ENCODE peak calls at places on chromosomes 4 and X, in four cellular contexts. One of them, this sample, is unnamed.
A peak's percentile ranks its signal among the peaks of the same experiment; 100 is the strongest.

GRCh38 chrX:130631011-130631410 is 229.2 kb downstream of the RBMX2 start:
- DNase-seq in ELF-1: no peak
- DNase-seq in GM06990: no peak
- DNase-seq in cardiac fibroblast: no peak
- DNase-seq in this sample: no peak

GRCh38 chrX:102672876-102673275 is 21.6 kb downstream of the GPRASP1 start:
- DNase-seq in GM06990: no peak
- DNase-seq in cardiac fibroblast: peak; percentile 74
- DNase-seq in ELF-1: no peak
- DNase-seq in this sample: no peak

GRCh38 chr4:123250843-123251242 is 145.8 kb upstream of the SPRY1 start:
- DNase-seq in cardiac fibroblast: peak; percentile 72
- DNase-seq in ELF-1: no peak
- DNase-seq in GM06990: no peak
- DNase-seq in this sample: no peak

GRCh38 chr4:109207060-109207459 is 95.4 kb downstream of the COL25A1 start:
- DNase-seq in ELF-1: no peak
- DNase-seq in cardiac fibroblast: peak; percentile 16
- DNase-seq in GM06990: no peak
- DNase-seq in this sample: no peak

GRCh38 chr4:73055241-73055897 is 14.1 kb downstream of the COX18 start:
- DNase-seq in ELF-1: no peak
- DNase-seq in GM06990: no peak
- DNase-seq in cardiac fibroblast: no peak
- DNase-seq in this sample: peak; percentile 85

GRCh38 chr4:8577046-8577445 is 3.1 kb upstream of the GPR78 start:
- DNase-seq in GM06990: no peak
- DNase-seq in cardiac fibroblast: no peak
- DNase-seq in ELF-1: no peak
- DNase-seq in this sample: no peak

GRCh38 chr4:110119880-110120279 is 78.5 kb downstream of the ELOVL6 start:
- DNase-seq in GM06990: no peak
- DNase-seq in ELF-1: no peak
- DNase-seq in cardiac fibroblast: peak; percentile 64
- DNase-seq in this sample: no peak

GRCh38 chr4:68375667-68376559 is 26.0 kb upstream of the YTHDC1 start:
- DNase-seq in cardiac fibroblast: peak; percentile 75
- DNase-seq in GM06990: peak; percentile 15
- DNase-seq in ELF-1: peak; percentile 40
- DNase-seq in this sample: peak; percentile 86

GRCh38 chr4:155241664-155242063 is 33.2 kb downstream of the NPY2R start:
- DNase-seq in GM06990: no peak
- DNase-seq in ELF-1: no peak
- DNase-seq in cardiac fibroblast: no peak
- DNase-seq in this sample: no peak

GRCh38 chr4:66178901-66179300 is 508.6 kb upstream of the EPHA5 start:
- DNase-seq in ELF-1: no peak
- DNase-seq in cardiac fibroblast: peak; percentile 28
- DNase-seq in GM06990: no peak
- DNase-seq in this sample: peak; percentile 2

GRCh38 chr4:177759714-177760113 is 317.5 kb upstream of the AGA start:
- DNase-seq in cardiac fibroblast: no peak
- DNase-seq in ELF-1: no peak
- DNase-seq in GM06990: no peak
- DNase-seq in this sample: no peak

GRCh38 chr4:18882468-18882867 is 860.9 kb upstream of the LCORL start:
- DNase-seq in cardiac fibroblast: peak; percentile 57
- DNase-seq in ELF-1: peak; percentile 42
- DNase-seq in GM06990: no peak
- DNase-seq in this sample: no peak

GRCh38 chr4:29708473-29708872 is 1011.7 kb upstream of the PCDH7 start:
- DNase-seq in ELF-1: no peak
- DNase-seq in cardiac fibroblast: no peak
- DNase-seq in GM06990: no peak
- DNase-seq in this sample: no peak

GRCh38 chrX:110418220-110418856 is 59.7 kb downstream of the RTL9 start:
- DNase-seq in cardiac fibroblast: peak; percentile 79
- DNase-seq in ELF-1: peak; percentile 74
- DNase-seq in GM06990: no peak
- DNase-seq in this sample: peak; percentile 55

GRCh38 chr4:102620697-102621497 is 119.7 kb downstream of the NFKB1 start:
- DNase-seq in GM06990: no peak
- DNase-seq in cardiac fibroblast: peak; percentile 82
- DNase-seq in ELF-1: peak; percentile 39
- DNase-seq in this sample: peak; percentile 87

GRCh38 chr4:84070293-84070692 is 428.8 kb downstream of the NKX6-1 start:
- DNase-seq in GM06990: no peak
- DNase-seq in ELF-1: peak; percentile 33
- DNase-seq in cardiac fibroblast: no peak
- DNase-seq in this sample: no peak

GRCh38 chr4:24912252-24913098 is at the start of gene CCDC149:
- DNase-seq in cardiac fibroblast: peak; percentile 69
- DNase-seq in GM06990: no peak
- DNase-seq in ELF-1: peak; percentile 79
- DNase-seq in this sample: peak; percentile 25

GRCh38 chr4:40478215-40478614 is 143.1 kb downstream of the CHRNA9 start:
- DNase-seq in cardiac fibroblast: no peak
- DNase-seq in GM06990: no peak
- DNase-seq in ELF-1: no peak
- DNase-seq in this sample: no peak

GRCh38 chrX:46953137-46953527 is 40.9 kb downstream of the JADE3 start:
- DNase-seq in ELF-1: no peak
- DNase-seq in GM06990: peak; percentile 39
- DNase-seq in cardiac fibroblast: no peak
- DNase-seq in this sample: no peak

GRCh38 chrX:25872786-25873185 is 265.4 kb upstream of the MAGEB18 start:
- DNase-seq in cardiac fibroblast: no peak
- DNase-seq in ELF-1: no peak
- DNase-seq in GM06990: no peak
- DNase-seq in this sample: no peak

GRCh38 chrX:20418379-20418778 is 151.7 kb upstream of the RPS6KA3 start:
- DNase-seq in cardiac fibroblast: no peak
- DNase-seq in ELF-1: no peak
- DNase-seq in GM06990: peak; percentile 20
- DNase-seq in this sample: peak; percentile 5

GRCh38 chrX:100883654-100884053 is 9.5 kb upstream of the NOX1 start:
- DNase-seq in cardiac fibroblast: no peak
- DNase-seq in ELF-1: peak; percentile 8
- DNase-seq in GM06990: no peak
- DNase-seq in this sample: no peak

GRCh38 chrX:65677954-65678469 is 10.6 kb downstream of the MSN start:
- DNase-seq in cardiac fibroblast: peak; percentile 93
- DNase-seq in ELF-1: no peak
- DNase-seq in GM06990: no peak
- DNase-seq in this sample: no peak